ENCODE peak calls at places on chromosomes 5 and 9, in five cellular contexts. X, O, M, G and H are unnamed samples.

GRCh38 chr5:96067902-96068614 is 106.4 kb upstream of the ELL2 start:
- DNase-seq in X (no peak), O (peak), M (peak), G (peak), H (no peak)

GRCh38 chr9:35690447-35691324 is 961 bp upstream of the TPM2 start:
- DNase-seq in X (peak), O (peak), M (peak), G (peak), H (peak)

GRCh38 chr9:137441289-137441934 is at the start of gene ENTPD8:
- DNase-seq in X (peak), O (no peak), M (no peak), G (peak), H (peak)

GRCh38 chr9:112894031-112894430 is 3.4 kb upstream of the SLC46A2 start:
- DNase-seq in X (no peak), O (peak), M (no peak), G (no peak), H (no peak)

GRCh38 chr9:126439402-126439765 is 112.8 kb downstream of the MVB12B start:
- DNase-seq in X (no peak), O (peak), M (peak), G (no peak), H (no peak)

GRCh38 chr9:76403352-76403751 is 9.1 kb upstream of the RFK start:
- DNase-seq in X (no peak), O (peak), M (peak), G (peak), H (no peak)

GRCh38 chr9:87799503-87799902 is 73.6 kb downstream of the CTSL start:
- DNase-seq in X (no peak), O (no peak), M (no peak), G (no peak), H (no peak)

GRCh38 chr5:179269781-179270543 is 75.3 kb downstream of the ADAMTS2 start:
- DNase-seq in X (peak), O (peak), M (peak), G (no peak), H (no peak)

GRCh38 chr9:13109781-13110180 is 169.7 kb downstream of the MPDZ start:
- DNase-seq in X (no peak), O (no peak), M (no peak), G (no peak), H (no peak)

GRCh38 chr9:107299437-107299836 is 16.4 kb downstream of the RAD23B start:
- DNase-seq in X (no peak), O (no peak), M (no peak), G (no peak), H (no peak)

GRCh38 chr9:801399-802071 is 40.0 kb upstream of the DMRT1 start:
- DNase-seq in X (no peak), O (peak), M (no peak), G (no peak), H (no peak)

GRCh38 chr5:154598021-154598420 is 120.0 kb upstream of the HAND1 start:
- DNase-seq in X (no peak), O (no peak), M (no peak), G (no peak), H (no peak)

GRCh38 chr5:155080721-155081120 is 67.2 kb downstream of the KIF4B start:
- DNase-seq in X (no peak), O (no peak), M (peak), G (no peak), H (no peak)

GRCh38 chr9:113446323-113446740 is 17.2 kb upstream of the RGS3 start:
- DNase-seq in X (no peak), O (peak), M (peak), G (peak), H (no peak)

GRCh38 chr5:141439411-141440141 is 9.3 kb downstream of the PCDHGA12 start:
- DNase-seq in X (no peak), O (peak), M (peak), G (peak), H (no peak)

GRCh38 chr5:352639-353598 is 31.4 kb downstream of the AHRR start:
- DNase-seq in X (no peak), O (no peak), M (no peak), G (no peak), H (no peak)

GRCh38 chr5:7779019-7779662 is 71.8 kb downstream of the CFAP90 start:
- DNase-seq in X (no peak), O (no peak), M (peak), G (peak), H (no peak)

GRCh38 chr9:121698627-121699270 is 47.3 kb downstream of the DAB2IP start:
- DNase-seq in X (no peak), O (no peak), M (no peak), G (no peak), H (peak)

GRCh38 chr9:37338218-37338617 is 84.3 kb upstream of the GRHPR start:
- DNase-seq in X (no peak), O (no peak), M (no peak), G (no peak), H (no peak)

GRCh38 chr9:14362175-14362574 is 48.2 kb upstream of the NFIB start:
- DNase-seq in X (no peak), O (peak), M (no peak), G (no peak), H (no peak)

GRCh38 chr9:130570200-130570599 is 9.2 kb upstream of the FUBP3 start:
- DNase-seq in X (no peak), O (peak), M (peak), G (peak), H (no peak)

GRCh38 chr5:80182802-80183645 is 72.8 kb downstream of the SERINC5 start:
- DNase-seq in X (no peak), O (no peak), M (no peak), G (peak), H (no peak)

GRCh38 chr9:29213374-29214161 is 1640.3 kb upstream of the C9orf72 start:
- DNase-seq in X (no peak), O (no peak), M (no peak), G (no peak), H (peak)

GRCh38 chr5:111641533-111642230 is 115.3 kb downstream of the NREP start:
- DNase-seq in X (no peak), O (peak), M (peak), G (no peak), H (no peak)

GRCh38 chr9:134698587-134699342 is 57.2 kb downstream of the COL5A1 start:
- DNase-seq in X (no peak), O (peak), M (peak), G (peak), H (peak)

GRCh38 chr9:84966876-84967830 is 297.6 kb downstream of the NTRK2 start:
- DNase-seq in X (no peak), O (no peak), M (no peak), G (no peak), H (peak)

GRCh38 chr5:14270212-14270702 is 127.1 kb downstream of the TRIO start:
- DNase-seq in X (no peak), O (peak), M (peak), G (peak), H (peak)

GRCh38 chr5:72842816-72843215 is 26.4 kb downstream of the TNPO1 start:
- DNase-seq in X (no peak), O (peak), M (peak), G (no peak), H (no peak)

GRCh38 chr9:126965541-126966428 is 51.2 kb downstream of the RALGPS1 start:
- DNase-seq in X (peak), O (peak), M (peak), G (peak), H (peak)

GRCh38 chr5:146731909-146732659 is 146.5 kb downstream of the PPP2R2B start:
- DNase-seq in X (no peak), O (peak), M (peak), G (peak), H (no peak)